ENCODE peak calls at places on chromosomes 6 and 20, in six cellular contexts. O, W, J, T, D and V are unnamed samples.

GRCh38 chr6:54003316-54003715 is 107.9 kb upstream of the MLIP start:
- DNase-seq in O (no peak), W (no peak), J (no peak), T (no peak), D (no peak), V (no peak)

GRCh38 chr6:101489456-101489855 is 95.9 kb downstream of the GRIK2 start:
- DNase-seq in O (no peak), W (no peak), J (no peak), T (no peak), D (no peak), V (no peak)

GRCh38 chr6:82555801-82556200 is 192.2 kb downstream of the TPBG start:
- DNase-seq in O (no peak), W (no peak), J (no peak), T (no peak), D (no peak), V (no peak)

GRCh38 chr6:35717449-35718353 is 19.1 kb upstream of the ARMC12 start:
- DNase-seq in O (no peak), W (no peak), J (no peak), T (no peak), D (no peak), V (no peak)

GRCh38 chr20:60224914-60225313 is 266.7 kb downstream of the CDH26 start:
- DNase-seq in O (no peak), W (peak; percentile 23), J (peak; percentile 30), T (peak; percentile 57), D (no peak), V (peak; percentile 30)

GRCh38 chr6:51768087-51768486 is 319.3 kb downstream of the PKHD1 start:
- DNase-seq in O (no peak), W (no peak), J (no peak), T (no peak), D (no peak), V (no peak)

GRCh38 chr20:10359621-10360040 is 74.4 kb downstream of the MKKS start:
- DNase-seq in O (no peak), W (no peak), J (no peak), T (no peak), D (no peak), V (no peak)

GRCh38 chr6:144413418-144413817 is 128.3 kb downstream of the UTRN start:
- DNase-seq in O (no peak), W (no peak), J (no peak), T (no peak), D (no peak), V (no peak)

GRCh38 chr6:26743157-26743821 is 83.7 kb upstream of the ZNF322 start:
- DNase-seq in O (no peak), W (peak; percentile 33), J (peak; percentile 67), T (peak; percentile 52), D (no peak), V (peak; percentile 55)

GRCh38 chr20:38583306-38583705 is 2.3 kb downstream of the ADIG start:
- DNase-seq in O (no peak), W (no peak), J (no peak), T (no peak), D (no peak), V (no peak)

GRCh38 chr20:38579921-38580320 is 1.1 kb upstream of the ADIG start:
- DNase-seq in O (no peak), W (no peak), J (no peak), T (no peak), D (no peak), V (no peak)

GRCh38 chr20:38581013-38581412 is at the start of gene ADIG:
- DNase-seq in O (no peak), W (no peak), J (no peak), T (no peak), D (no peak), V (no peak)

GRCh38 chr20:38579219-38579618 is 1.8 kb upstream of the ADIG start:
- DNase-seq in O (no peak), W (no peak), J (no peak), T (no peak), D (no peak), V (no peak)

GRCh38 chr20:38581830-38582358 is 897 bp downstream of the ADIG start:
- DNase-seq in O (no peak), W (no peak), J (no peak), T (no peak), D (no peak), V (no peak)
- TF ChIP-seq CTCF in O (no peak), W (no peak), J (no peak), T (no peak), D (no peak), V (no peak)

GRCh38 chr6:155829646-155830045 is 374.0 kb upstream of the NOX3 start:
- DNase-seq in O (no peak), W (no peak), J (no peak), T (no peak), D (no peak), V (no peak)

GRCh38 chr6:155837474-155837873 is 381.8 kb upstream of the NOX3 start:
- DNase-seq in O (no peak), W (no peak), J (no peak), T (no peak), D (no peak), V (no peak)

GRCh38 chr6:155828989-155829388 is 373.4 kb upstream of the NOX3 start:
- DNase-seq in O (no peak), W (no peak), J (no peak), T (no peak), D (no peak), V (no peak)

GRCh38 chr6:155832596-155832995 is 377.0 kb upstream of the NOX3 start:
- DNase-seq in O (no peak), W (no peak), J (no peak), T (no peak), D (no peak), V (no peak)
- TF ChIP-seq CTCF in O (no peak), W (peak; percentile 22), J (no peak), T (no peak), D (no peak), V (no peak)

GRCh38 chr20:1397710-1398109 is 4.9 kb upstream of the FKBP1A start:
- DNase-seq in O (no peak), W (no peak), J (no peak), T (no peak), D (no peak), V (no peak)
- TF ChIP-seq CTCF in O (no peak), W (peak; percentile 6), J (no peak), T (no peak), D (no peak), V (no peak)

DNA sequence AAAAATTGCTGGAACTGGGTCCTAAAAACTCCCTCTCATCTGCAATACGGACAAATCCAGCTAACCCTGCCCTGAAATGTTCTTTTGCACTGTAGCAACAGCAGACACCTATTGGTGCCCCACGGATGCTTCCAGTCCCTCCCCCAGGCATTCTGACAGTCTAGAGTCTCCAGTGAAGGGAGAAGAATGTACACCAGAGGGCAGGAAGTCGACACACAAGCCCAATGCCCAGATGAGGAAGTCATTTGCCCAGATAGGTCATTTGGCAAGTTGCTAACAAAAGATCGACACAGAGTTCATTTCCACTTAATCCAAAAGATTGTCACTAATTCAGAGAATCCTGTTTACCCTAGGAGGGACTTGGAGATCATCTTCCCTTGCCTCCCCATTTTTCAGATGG is 293.0 kb upstream of the PRDM1 start:
- DNase-seq in O (no peak), W (no peak), J (no peak), T (no peak), D (no peak), V (no peak)
- TF ChIP-seq CTCF in O (no peak), W (no peak), J (no peak), T (no peak), D (no peak), V (no peak)

DNA sequence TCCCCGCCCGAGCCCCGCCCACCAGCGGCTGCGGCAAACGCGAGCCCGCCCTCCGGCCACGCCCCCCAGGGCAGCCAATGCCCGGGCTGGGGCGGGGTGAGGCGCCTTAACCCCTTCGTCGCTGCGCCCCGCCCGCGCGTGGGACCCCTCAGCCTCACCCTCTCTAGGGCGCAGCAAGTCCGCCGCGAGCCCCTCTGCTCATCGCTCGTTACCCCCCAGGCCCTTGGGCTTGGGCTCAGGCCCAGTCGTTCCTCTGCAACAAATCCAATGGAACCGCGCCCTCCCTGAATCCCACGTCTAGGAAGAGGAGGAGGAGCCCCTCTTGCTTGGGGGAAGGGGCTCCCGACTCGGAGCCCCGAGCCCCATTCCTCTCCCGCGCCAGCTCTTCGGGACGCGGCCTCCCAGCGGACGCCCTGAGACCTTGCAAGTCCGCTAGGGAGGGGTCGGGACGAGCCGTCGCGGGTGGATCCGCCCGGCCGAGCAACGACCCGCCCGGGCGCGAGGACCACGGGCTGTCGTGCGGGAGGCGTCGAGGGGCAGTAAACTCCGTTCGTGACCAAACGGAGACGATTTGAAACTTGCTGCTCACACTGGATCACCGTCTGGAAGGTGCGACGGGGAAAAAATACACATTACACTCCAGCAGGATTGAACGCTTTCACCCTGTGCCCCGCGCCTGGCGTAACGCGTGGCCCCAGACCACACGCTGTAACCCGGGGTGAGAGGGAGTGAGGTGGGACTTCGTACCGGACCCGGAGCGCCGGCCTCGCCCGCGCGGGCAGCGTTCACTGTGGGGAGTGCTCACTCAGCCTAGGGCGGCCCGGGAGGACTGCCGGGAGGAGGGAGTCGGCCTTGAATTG is 463 bp upstream of the LZTS3 start:
- DNase-seq in O (peak; percentile 94), W (peak; percentile 97), J (peak; percentile 97), T (peak; percentile 98), D (peak; percentile 40), V (peak; percentile 98)
- TF ChIP-seq CTCF in O (no peak), W (peak; percentile 20), J (no peak), T (no peak), D (peak; percentile 38), V (peak; percentile 17)

GRCh38 chr20:32780749-32781402 is 18.7 kb downstream of the DNMT3B start:
- DNase-seq in O (no peak), W (no peak), J (peak; percentile 22), T (no peak), D (no peak), V (no peak)
- TF ChIP-seq CTCF in O (no peak), W (no peak), J (no peak), T (no peak), D (no peak), V (no peak)

GRCh38 chr6:126633362-126633761 is 293.4 kb downstream of the CENPW start:
- DNase-seq in O (no peak), W (no peak), J (no peak), T (no peak), D (no peak), V (no peak)

GRCh38 chr6:126625019-126625418 is 285.1 kb downstream of the CENPW start:
- DNase-seq in O (no peak), W (peak; percentile 57), J (peak; percentile 50), T (no peak), D (no peak), V (peak; percentile 58)

GRCh38 chr6:126631343-126631742 is 291.4 kb downstream of the CENPW start:
- DNase-seq in O (no peak), W (no peak), J (no peak), T (no peak), D (no peak), V (no peak)

GRCh38 chr6:126632271-126632670 is 292.4 kb downstream of the CENPW start:
- DNase-seq in O (no peak), W (no peak), J (no peak), T (no peak), D (no peak), V (no peak)

DNA sequence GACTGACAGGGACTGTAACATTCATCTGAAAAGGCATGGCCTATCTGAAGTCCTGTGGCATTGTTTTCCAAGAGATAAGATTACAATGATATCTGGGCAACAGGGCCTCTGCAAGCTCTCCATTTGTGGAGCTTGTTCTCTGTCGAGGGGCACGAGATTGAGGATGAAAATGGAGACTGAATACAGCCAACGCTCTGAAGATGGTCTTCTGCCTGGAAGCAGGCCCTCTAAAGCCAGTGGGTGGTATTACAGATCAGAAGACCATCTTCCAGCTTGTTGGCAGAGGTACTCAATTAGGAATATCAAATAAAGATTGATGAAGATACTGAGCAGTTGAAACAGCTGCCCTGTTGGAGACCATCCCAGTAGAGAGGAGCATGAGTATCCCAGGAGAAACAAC is 288.2 kb downstream of the CENPW start:
- DNase-seq in O (no peak), W (no peak), J (no peak), T (no peak), D (no peak), V (no peak)
- TF ChIP-seq CTCF in O (no peak), W (no peak), J (peak; percentile 39), T (no peak), D (no peak), V (no peak)